ENCODE peak calls at places on chromosomes 7 and 10, in five cellular contexts. L is NCI-H226, D is WTC11, T is cerebellum, V is EH. S is an unnamed sample.

GRCh38 chr10:51886438-51887068 is 187.2 kb upstream of the CSTF2T start:
- DNase-seq in L (no peak), D (no peak), T (no peak), V (peak), S (peak)

GRCh38 chr7:110347091-110347490 is 743.8 kb upstream of the LRRN3 start:
- DNase-seq in L (no peak), D (no peak), T (no peak), V (peak), S (peak)

GRCh38 chr7:22697897-22698645 is 28.9 kb upstream of the IL6 start:
- DNase-seq in L (no peak), D (no peak), T (no peak), V (no peak), S (no peak)

GRCh38 chr10:1057106-1057657 is 997 bp downstream of the WDR37 start:
- DNase-seq in L (no peak), D (no peak), T (no peak), V (peak), S (no peak)

GRCh38 chr7:132261296-132261695 is 315.0 kb downstream of the PLXNA4 start:
- DNase-seq in L (no peak), D (no peak), T (no peak), V (no peak), S (no peak)

GRCh38 chr10:117186832-117187615 is 10.3 kb upstream of the KCNK18 start:
- DNase-seq in L (peak), D (no peak), T (no peak), V (peak), S (no peak)

GRCh38 chr7:75971309-75971960 is 23.0 kb downstream of the TMEM120A start:
- DNase-seq in L (no peak), D (no peak), T (no peak), V (no peak), S (no peak)

GRCh38 chr7:53191836-53192443 is 156.5 kb downstream of the POM121L12 start:
- DNase-seq in L (peak), D (no peak), T (no peak), V (no peak), S (no peak)

GRCh38 chr7:74063223-74063641 is 20.4 kb upstream of the LIMK1 start:
- DNase-seq in L (no peak), D (no peak), T (no peak), V (no peak), S (no peak)

GRCh38 chr10:25288181-25288580 is 113.4 kb downstream of the GPR158 start:
- DNase-seq in L (no peak), D (no peak), T (no peak), V (no peak), S (no peak)